ENCODE peak calls at places on chromosomes 11 and 22, in five cellular contexts. A is Peyer's patch, K is trophoblast cell, M is fibroblast of lung, U is upper lobe of right lung. S is an unnamed sample.

GRCh38 chr11:92296138-92296515 is 71.5 kb downstream of the FAT3 start:
- DNase-seq in A (no peak), K (no peak), M (peak; percentile 91), U (no peak), S (no peak)

GRCh38 chr22:34866501-34867171 is 199.3 kb upstream of the ISX start:
- DNase-seq in A (no peak), K (no peak), M (peak; percentile 52), U (no peak), S (no peak)

GRCh38 chr22:35622132-35622913 is 5.2 kb upstream of the MB start:
- DNase-seq in A (peak; percentile 80), K (no peak), M (no peak), U (no peak), S (peak; percentile 60)

GRCh38 chr11:77046060-77046501 is 11.9 kb downstream of the B3GNT6 start:
- DNase-seq in A (peak; percentile 89), K (peak; percentile 50), M (no peak), U (peak; percentile 79), S (peak; percentile 68)

GRCh38 chr22:27223317-27224177 is 566.2 kb downstream of the MIAT start:
- DNase-seq in A (no peak), K (peak; percentile 5), M (peak; percentile 100), U (no peak), S (no peak)

GRCh38 chr22:41676134-41676533 is 12.5 kb downstream of the SNU13 start:
- DNase-seq in A (no peak), K (no peak), M (no peak), U (peak; percentile 3), S (no peak)

GRCh38 chr11:110433393-110434333 is 3.9 kb downstream of the FDX1 start:
- DNase-seq in A (no peak), K (peak; percentile 97), M (peak; percentile 19), U (no peak), S (peak; percentile 30)

GRCh38 chr11:13030857-13031256 is 21.7 kb downstream of the RASSF10 start:
- DNase-seq in A (no peak), K (no peak), M (no peak), U (peak; percentile 73), S (no peak)

GRCh38 chr11:63504054-63504453 is 1.8 kb upstream of the LGALS12 start:
- DNase-seq in A (no peak), K (no peak), M (no peak), U (no peak), S (no peak)

GRCh38 chr22:37169947-37170688 is 17.9 kb downstream of the C1QTNF6 start:
- DNase-seq in A (peak; percentile 43), K (no peak), M (no peak), U (peak; percentile 59), S (no peak)

GRCh38 chr11:130071211-130071712 is 1.6 kb downstream of the APLP2 start:
- DNase-seq in A (no peak), K (no peak), M (peak; percentile 57), U (no peak), S (peak; percentile 34)

GRCh38 chr11:125070699-125071254 is 7.7 kb downstream of the SLC37A2 start:
- DNase-seq in A (peak; percentile 58), K (peak; percentile 54), M (peak; percentile 60), U (peak; percentile 89), S (peak; percentile 94)

GRCh38 chr11:130999992-131000770 is 83.9 kb upstream of the SNX19 start:
- DNase-seq in A (no peak), K (peak; percentile 76), M (peak; percentile 96), U (no peak), S (no peak)

GRCh38 chr22:23180301-23180892 is at the start of gene BCR:
- DNase-seq in A (peak; percentile 83), K (peak; percentile 74), M (peak; percentile 73), U (peak; percentile 90), S (peak; percentile 74)

GRCh38 chr22:23181763-23182288 is 1.5 kb downstream of the BCR start:
- DNase-seq in A (no peak), K (no peak), M (no peak), U (no peak), S (no peak)

GRCh38 chr22:23182289-23183106 is 2.2 kb downstream of the BCR start:
- DNase-seq in A (no peak), K (peak; percentile 46), M (peak; percentile 41), U (no peak), S (no peak)

GRCh38 chr22:23179381-23180294 is 671 bp upstream of the BCR start:
- DNase-seq in A (no peak), K (peak; percentile 49), M (no peak), U (no peak), S (no peak)

GRCh38 chr22:23180893-23181762 is 819 bp downstream of the BCR start:
- DNase-seq in A (no peak), K (peak; percentile 54), M (no peak), U (no peak), S (peak; percentile 35)
- H3K4me1 ChIP-seq in A (peaks cover 19% of the 10 kb centered on the region), K (peaks cover 45% of the 10 kb centered on the region), M (peaks cover 9% of the 10 kb centered on the region), U (peaks cover 45% of the 10 kb centered on the region), S (peaks cover 2% of the 10 kb centered on the region)

DNA sequence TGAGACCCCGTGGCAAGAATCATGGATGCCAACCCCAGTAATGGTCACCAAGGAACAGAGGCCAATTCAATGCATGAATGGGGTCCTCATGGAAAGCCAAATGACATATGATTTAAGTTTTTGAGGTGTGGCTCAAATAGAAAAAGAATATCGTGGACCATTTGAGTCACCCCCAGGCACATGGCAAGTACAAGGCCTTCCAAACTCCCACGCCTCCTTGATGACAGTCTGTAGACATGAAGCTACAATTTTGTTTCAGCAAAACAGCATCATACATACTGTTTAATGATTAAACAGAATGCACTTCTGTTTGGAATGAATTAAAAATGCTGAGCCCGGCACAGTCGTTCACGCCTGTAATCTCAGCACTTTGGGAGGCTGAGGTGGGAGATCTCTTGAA is 7.4 kb downstream of the FADD start:
- DNase-seq in A (no peak), K (no peak), M (peak; percentile 45), U (no peak), S (no peak)
- H3K27ac ChIP-seq in A (no peak overlapping the region), K (no peak overlapping the region), M (no peak overlapping the region), U (no peak overlapping the region), S (no peak overlapping the region)

GRCh38 chr11:1536065-1536843 is 35.8 kb downstream of the DUSP8 start:
- DNase-seq in A (no peak), K (no peak), M (no peak), U (no peak), S (no peak)

GRCh38 chr11:1532606-1533341 is 39.3 kb downstream of the DUSP8 start:
- DNase-seq in A (no peak), K (no peak), M (peak; percentile 83), U (no peak), S (no peak)

GRCh38 chr11:1533342-1533725 is 38.7 kb downstream of the DUSP8 start:
- DNase-seq in A (no peak), K (no peak), M (no peak), U (no peak), S (no peak)

GRCh38 chr11:1534682-1535081 is 37.4 kb downstream of the DUSP8 start:
- DNase-seq in A (no peak), K (peak; percentile 62), M (peak; percentile 77), U (no peak), S (no peak)

DNA sequence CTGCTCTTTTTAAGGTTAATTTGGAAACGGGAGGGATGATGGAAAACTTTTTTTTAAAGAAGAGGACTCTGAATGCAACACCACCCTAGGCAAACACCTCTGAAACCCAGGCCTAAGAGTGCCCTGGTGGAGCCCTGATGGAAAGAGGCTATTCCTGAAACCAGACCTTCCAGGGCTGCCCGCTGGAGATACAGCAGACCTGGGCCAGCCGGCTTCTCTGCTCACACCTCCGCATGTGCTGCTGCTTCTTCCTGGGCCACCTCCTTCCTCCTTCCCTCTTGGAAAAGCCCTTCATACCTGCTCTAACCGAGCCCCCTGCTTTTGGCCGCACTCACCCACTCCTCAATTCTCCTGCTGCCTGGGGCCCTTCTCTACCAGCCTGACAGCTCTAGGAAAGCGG is 37.9 kb downstream of the DUSP8 start:
- DNase-seq in A (no peak), K (no peak), M (no peak), U (no peak), S (no peak)
- H3K4me1 ChIP-seq in A (no peaks in the 10 kb centered on the region), K (peaks cover 8% of the 10 kb centered on the region), M (peaks cover 3% of the 10 kb centered on the region), U (peaks cover 38% of the 10 kb centered on the region), S (no peaks in the 10 kb centered on the region)

DNA sequence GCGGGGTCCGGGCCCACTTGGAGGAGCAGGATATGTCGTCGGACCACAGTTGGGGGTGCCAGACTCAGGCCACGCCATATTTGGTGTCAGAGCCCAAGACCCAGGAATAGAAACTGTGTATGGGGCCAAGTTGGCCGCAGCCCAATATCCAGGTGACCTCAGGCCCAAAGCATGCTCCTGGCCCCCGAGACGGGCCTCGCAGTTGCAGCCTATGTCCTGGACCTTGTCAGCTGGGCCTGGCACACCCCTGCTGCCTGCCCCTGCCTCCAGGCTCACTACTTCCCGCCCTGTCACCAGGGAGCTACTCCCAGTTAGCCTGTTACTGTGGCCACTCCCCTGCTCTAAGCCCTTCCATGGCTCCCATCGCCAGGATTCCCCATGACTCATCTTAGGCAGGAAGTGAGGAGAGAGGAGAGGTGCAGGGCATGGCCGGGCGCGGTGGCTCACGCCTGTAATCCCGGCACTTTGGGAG is 23.1 kb downstream of the A4GALT start:
- DNase-seq in A (no peak), K (peak; percentile 79), M (peak; percentile 84), U (no peak), S (peak; percentile 65)
- H3K27ac ChIP-seq in A (peak overlapping the region; percentile 10), K (no peak overlapping the region), M (peak overlapping the region; percentile 13), U (no peak overlapping the region), S (no peak overlapping the region)

DNA sequence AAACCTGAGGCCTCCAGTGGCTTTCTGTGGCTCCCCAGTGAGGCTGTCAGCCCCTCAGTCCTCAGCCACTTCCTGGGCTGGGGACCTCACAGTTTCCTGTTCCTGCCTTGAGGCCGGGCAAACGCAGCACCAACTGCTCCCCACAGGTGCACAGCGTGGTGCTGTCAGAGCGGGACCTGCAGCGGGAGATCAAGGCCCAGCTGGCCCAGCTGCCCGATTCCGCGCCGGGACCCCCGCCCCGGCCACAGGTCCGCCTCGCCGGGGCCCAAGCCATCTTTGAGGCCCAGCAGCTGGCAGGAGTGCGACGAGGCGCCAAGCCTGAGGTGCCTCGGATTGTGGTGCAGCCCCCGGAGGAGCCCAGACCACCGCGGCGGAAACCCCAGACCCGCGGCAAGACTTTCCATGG is 5.4 kb downstream of the TBC1D10C start:
- DNase-seq in A (no peak), K (no peak), M (no peak), U (no peak), S (peak; percentile 61)
- H3K4me1 ChIP-seq in A (peaks cover 61% of the 10 kb centered on the region), K (no peaks in the 10 kb centered on the region), M (no peaks in the 10 kb centered on the region), U (peaks cover 10% of the 10 kb centered on the region), S (no peaks in the 10 kb centered on the region)

GRCh38 chr22:49826603-49827306 is 918 bp downstream of the BRD1 start:
- DNase-seq in A (peak; percentile 73), K (peak; percentile 52), M (peak; percentile 55), U (peak; percentile 80), S (peak; percentile 38)

GRCh38 chr22:49824936-49825335 is 2.7 kb downstream of the BRD1 start:
- DNase-seq in A (peak; percentile 46), K (no peak), M (no peak), U (no peak), S (no peak)

GRCh38 chr22:49824185-49824925 is 3.3 kb downstream of the BRD1 start:
- DNase-seq in A (no peak), K (no peak), M (no peak), U (no peak), S (no peak)

GRCh38 chr22:49825944-49826602 is 1.6 kb downstream of the BRD1 start:
- DNase-seq in A (peak; percentile 67), K (peak; percentile 30), M (peak; percentile 48), U (no peak), S (peak; percentile 76)

DNA sequence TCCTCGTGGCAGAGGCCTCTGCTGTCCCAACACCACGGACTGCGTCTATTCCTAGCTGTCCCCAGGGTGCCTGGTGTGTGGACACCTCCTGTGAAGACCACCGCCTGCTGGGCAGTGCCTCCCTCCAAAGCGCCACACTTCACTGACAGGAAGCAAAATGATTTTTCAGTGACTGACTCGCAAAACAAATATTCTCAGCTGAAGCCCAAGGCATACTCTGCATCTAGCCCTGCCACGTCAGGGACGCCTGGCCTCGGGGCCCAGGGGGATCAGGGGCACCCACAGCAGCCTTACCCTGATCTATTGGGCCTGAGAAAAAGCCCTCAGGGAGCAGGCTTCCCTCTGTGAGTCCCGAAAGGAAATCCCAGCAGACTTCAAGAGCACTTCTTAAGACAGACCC is 2.2 kb downstream of the BRD1 start:
- DNase-seq in A (peak; percentile 48), K (peak; percentile 68), M (peak; percentile 44), U (no peak), S (no peak)
- H3K27ac ChIP-seq in A (no peak overlapping the region), K (no peak overlapping the region), M (peak overlapping the region; percentile 86), U (no peak overlapping the region), S (no peak overlapping the region)

S was measured in small intestine.